ENCODE peak calls at places on chromosome 13, in four cellular contexts. G is IMR-90, L is mesendoderm, U is H1. T is an unnamed sample.

GRCh38 chr13:93903909-93904308 is 575.6 kb downstream of the DCT start:
- DNase-seq in G (peak), U (no peak), L (no peak), T (no peak)

GRCh38 chr13:28805193-28805819 is 14.8 kb upstream of the MTUS2 start:
- DNase-seq in L (peak), G (no peak), U (peak), T (peak)

GRCh38 chr13:41788552-41788951 is 172.4 kb downstream of the VWA8 start:
- DNase-seq in U (no peak), G (no peak), L (peak), T (no peak)

GRCh38 chr13:25752957-25753540 is 298.8 kb downstream of the SHISA2 start:
- DNase-seq in U (no peak), L (no peak), G (peak), T (no peak)

GRCh38 chr13:60061737-60062136 is 102.0 kb downstream of the DIAPH3 start:
- DNase-seq in L (no peak), U (no peak), G (no peak), T (no peak)

GRCh38 chr13:51148952-51149573 is 38.0 kb upstream of the C13orf42 start:
- DNase-seq in U (no peak), G (peak), L (peak), T (peak)

GRCh38 chr13:47594833-47595232 is 406.2 kb downstream of the SUCLA2 start:
- DNase-seq in L (peak), G (peak), U (no peak), T (peak)

GRCh38 chr13:112227031-112227430 is 149.1 kb upstream of the SPACA7 start:
- DNase-seq in L (no peak), U (no peak), G (no peak), T (no peak)

GRCh38 chr13:30623392-30623791 is 5.7 kb downstream of the USPL1 start:
- DNase-seq in U (no peak), L (no peak), G (no peak), T (no peak)

GRCh38 chr13:57969961-57970360 is 338.4 kb downstream of the PCDH17 start:
- DNase-seq in L (no peak), U (no peak), G (no peak), T (no peak)

GRCh38 chr13:33494596-33495214 is 209.2 kb upstream of the STARD13 start:
- DNase-seq in G (peak), U (no peak), L (peak), T (no peak)

GRCh38 chr13:33496336-33496735 is 210.8 kb upstream of the STARD13 start:
- DNase-seq in U (no peak), L (no peak), G (no peak), T (no peak)

GRCh38 chr13:33490461-33491327 is 205.1 kb upstream of the STARD13 start:
- DNase-seq in L (peak), G (no peak), U (peak), T (peak)

GRCh38 chr13:33497146-33497845 is 211.7 kb upstream of the STARD13 start:
- DNase-seq in G (peak), U (no peak), L (no peak), T (no peak)

DNA sequence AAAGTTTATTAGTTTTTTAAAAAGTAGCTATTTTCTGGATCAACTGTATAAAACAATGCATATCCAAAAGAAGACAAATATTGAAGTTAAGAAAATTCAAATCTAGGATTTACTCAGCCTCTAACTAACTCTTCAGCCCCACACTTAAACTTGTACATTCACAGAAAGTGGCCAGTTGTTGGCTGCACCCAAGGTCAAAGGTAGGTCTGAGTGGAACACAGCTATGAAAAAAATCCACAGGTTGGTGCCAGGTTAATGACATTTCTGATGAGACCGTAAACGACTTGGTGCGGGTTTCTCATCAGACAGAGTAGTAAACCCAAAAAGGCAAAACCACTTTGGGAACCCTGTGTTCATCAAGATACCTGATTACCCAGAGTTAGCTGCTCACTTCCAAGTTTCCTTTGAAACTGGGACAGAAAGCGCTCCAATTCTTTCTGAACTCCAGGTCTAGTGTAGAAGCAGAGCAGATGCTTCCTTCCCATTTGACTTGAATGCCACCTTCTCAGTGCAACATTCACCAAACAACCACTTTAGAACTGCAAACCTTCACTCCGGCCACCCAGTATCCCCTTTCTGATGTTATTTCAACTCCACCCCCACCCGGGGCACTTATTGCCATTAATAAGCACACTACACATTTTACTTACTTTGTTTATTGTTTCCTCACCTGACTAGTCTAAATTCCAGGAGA is 208.3 kb upstream of the STARD13 start:
- DNase-seq in U (no peak), L (no peak), G (no peak), T (no peak)
- H3K9ac ChIP-seq in U (no peak), L (no peak), G (no peak), T (no peak)

DNA sequence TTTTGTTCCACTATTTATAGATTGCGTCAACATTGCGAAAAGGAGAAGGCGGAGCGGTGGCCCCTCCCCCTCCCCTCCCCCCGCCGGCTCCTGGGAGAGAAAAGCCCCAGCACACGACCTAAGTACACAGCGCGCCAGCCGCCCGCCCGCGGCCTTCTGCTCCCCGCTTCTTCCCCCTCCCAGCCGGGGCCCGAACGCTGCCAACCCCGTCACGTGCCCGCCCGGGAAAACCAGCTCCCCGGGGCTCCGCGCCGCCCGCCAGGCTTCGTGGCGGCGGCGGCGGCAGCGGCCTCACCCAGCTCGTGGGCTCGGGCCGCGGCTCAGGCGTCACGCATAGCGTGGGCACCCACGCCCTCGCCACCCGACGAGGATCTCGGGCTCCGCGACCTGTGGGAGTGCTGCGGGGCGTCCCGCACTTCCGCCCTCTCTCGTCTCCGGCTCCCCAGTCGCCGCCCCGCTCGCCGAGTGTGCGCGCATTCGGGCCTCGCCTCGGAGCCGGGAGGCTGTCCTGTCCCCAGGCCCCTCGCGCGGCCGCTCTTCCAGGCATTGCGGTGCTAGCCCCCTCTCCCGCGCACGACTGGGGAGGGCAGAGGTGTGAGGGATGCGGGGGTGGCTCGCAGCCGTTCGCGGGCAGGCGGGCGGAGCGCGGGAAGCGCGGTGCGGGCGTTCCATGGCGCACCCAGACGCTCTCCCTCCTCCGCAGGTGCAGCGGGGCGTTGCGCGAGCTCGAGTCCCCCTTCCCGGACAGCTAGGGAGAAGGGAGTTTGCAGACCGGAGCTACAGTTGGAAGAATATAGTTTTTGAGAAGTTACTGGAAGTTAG is 110.5 kb downstream of the KCNRG start:
- DNase-seq in U (peak), G (peak), L (peak), T (peak)
- H2BK15ac ChIP-seq in U (peak), G (no peak), L (no peak), T (no peak)

GRCh38 chr13:20721454-20722357 is 18.2 kb downstream of the IL17D start:
- DNase-seq in U (peak), L (peak), G (peak), T (peak)
- H3K9ac ChIP-seq in U (no peak), L (peak), G (no peak), T (no peak)

DNA sequence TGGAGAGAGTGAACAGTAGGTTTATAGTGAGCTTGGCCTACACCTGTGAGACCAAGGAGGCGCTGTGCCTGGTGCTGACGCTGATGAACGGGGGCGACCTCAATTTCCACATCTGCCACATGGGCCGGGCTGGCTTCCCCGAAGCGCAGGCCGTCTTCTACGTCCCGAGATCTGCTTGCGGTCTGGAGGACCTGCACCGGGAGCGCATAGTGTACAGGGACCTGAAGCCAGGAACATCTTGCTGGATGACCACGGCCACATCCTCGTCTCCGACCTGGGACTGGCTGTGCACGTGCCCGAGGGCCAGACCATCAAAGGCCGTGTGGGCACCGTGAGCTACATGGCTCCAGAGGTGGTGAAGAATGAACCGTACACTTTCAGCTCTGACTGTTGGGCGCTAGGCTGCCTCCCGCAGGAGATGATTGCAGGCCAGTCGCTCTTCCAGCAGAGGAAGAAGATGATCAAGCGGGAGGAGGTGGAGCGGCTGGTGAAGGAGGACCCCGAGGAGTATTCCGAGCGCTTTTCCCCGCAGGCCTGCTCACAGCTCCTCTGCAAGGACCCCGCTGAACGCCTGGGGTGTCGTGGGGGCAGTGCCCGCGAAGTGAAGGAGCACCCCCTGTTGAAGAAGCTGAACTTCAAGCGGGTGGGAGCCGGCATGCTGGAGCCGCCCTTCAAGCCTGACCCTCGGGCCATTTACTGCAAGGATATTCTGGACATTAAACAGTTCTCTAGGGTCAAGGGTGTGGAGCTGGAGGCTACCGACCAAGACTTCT is 139.0 kb downstream of the ZDHHC20 start:
- DNase-seq in G (no peak), L (no peak), U (no peak), T (no peak)
- H2BK15ac ChIP-seq in G (no peak), L (no peak), U (no peak), T (no peak)

T was measured in H9.